ENCODE peak calls at places on chromosomes 2 and 18, in five cellular contexts. U, E, X, V and I are unnamed samples.

GRCh38 chr2:119809329-119810038 is 49.8 kb downstream of the PTPN4 start:
- DNase-seq in U (peak), E (no peak), X (peak), V (no peak), I (peak)

GRCh38 chr2:187774551-187775071 is 220.4 kb upstream of the TFPI start:
- DNase-seq in U (peak), E (no peak), X (peak), V (peak), I (peak)

GRCh38 chr2:60742419-60742818 is 13.6 kb upstream of the PAPOLG start:
- DNase-seq in U (no peak), E (no peak), X (no peak), V (no peak), I (no peak)

GRCh38 chr18:68301436-68301835 is 413.5 kb downstream of the TMX3 start:
- DNase-seq in U (no peak), E (no peak), X (no peak), V (no peak), I (no peak)

GRCh38 chr2:20675701-20676352 is 8.9 kb downstream of the GDF7 start:
- DNase-seq in U (no peak), E (no peak), X (no peak), V (peak), I (no peak)

GRCh38 chr2:172972005-172972619 is 103.5 kb upstream of the MAP3K20 start:
- DNase-seq in U (no peak), E (no peak), X (no peak), V (peak), I (no peak)

GRCh38 chr2:106577252-106577651 is 90.1 kb downstream of the CD8B2 start:
- DNase-seq in U (no peak), E (no peak), X (no peak), V (no peak), I (no peak)

GRCh38 chr2:232203936-232204335 is 174.6 kb upstream of the ALPP start:
- DNase-seq in U (no peak), E (no peak), X (no peak), V (no peak), I (no peak)

GRCh38 chr2:134917958-134918517 is 584 bp upstream of the CCNT2 start:
- DNase-seq in U (no peak), E (peak), X (no peak), V (no peak), I (peak)

GRCh38 chr2:123468071-123468470 is 557.0 kb upstream of the CNTNAP5 start:
- DNase-seq in U (no peak), E (no peak), X (no peak), V (no peak), I (no peak)

GRCh38 chr2:220277445-220277960 is 650.1 kb downstream of the SLC4A3 start:
- DNase-seq in U (peak), E (no peak), X (peak), V (no peak), I (peak)

GRCh38 chr2:36169843-36170242 is 185.7 kb upstream of the CRIM1 start:
- DNase-seq in U (no peak), E (no peak), X (no peak), V (no peak), I (no peak)

GRCh38 chr18:61388010-61388409 is 54.8 kb downstream of the CDH20 start:
- DNase-seq in U (no peak), E (no peak), X (no peak), V (no peak), I (no peak)

GRCh38 chr2:150167711-150168110 is 319.8 kb downstream of the RND3 start:
- DNase-seq in U (peak), E (no peak), X (no peak), V (no peak), I (peak)

GRCh38 chr18:79518683-79519128 is 123.0 kb downstream of the NFATC1 start:
- DNase-seq in U (no peak), E (no peak), X (no peak), V (no peak), I (no peak)

GRCh38 chr2:124542932-124543640 is 518.0 kb downstream of the CNTNAP5 start:
- DNase-seq in U (no peak), E (no peak), X (no peak), V (no peak), I (no peak)

GRCh38 chr2:54440050-54440449 is 16.1 kb upstream of the SPTBN1 start:
- DNase-seq in U (no peak), E (no peak), X (no peak), V (no peak), I (no peak)

GRCh38 chr2:113376248-113376934 is 61.1 kb upstream of the ZNG1B start:
- DNase-seq in U (no peak), E (no peak), X (no peak), V (no peak), I (no peak)